ENCODE peak calls at places on chromosome 15, in four cellular contexts. One of them, this sample, is unnamed.

GRCh38 chr15:78206326-78207109 is 27.8 kb downstream of the ACSBG1 start:
- DNase-seq in CD4-positive, alpha-beta T cell: no peak
- DNase-seq in GM10248: no peak
- DNase-seq in cardiac fibroblast: peak
- DNase-seq in this sample: no peak

GRCh38 chr15:78035319-78035718 is 42.2 kb downstream of the TBC1D2B start:
- DNase-seq in CD4-positive, alpha-beta T cell: no peak
- DNase-seq in cardiac fibroblast: peak
- DNase-seq in GM10248: no peak
- DNase-seq in this sample: peak

GRCh38 chr15:42048080-42048820 is 27.4 kb upstream of the PLA2G4E start:
- DNase-seq in cardiac fibroblast: no peak
- DNase-seq in GM10248: no peak
- DNase-seq in CD4-positive, alpha-beta T cell: no peak
- DNase-seq in this sample: no peak

GRCh38 chr15:89307046-89307587 is 27.5 kb downstream of the POLG start:
- DNase-seq in cardiac fibroblast: peak
- DNase-seq in GM10248: no peak
- DNase-seq in CD4-positive, alpha-beta T cell: no peak
- DNase-seq in this sample: no peak

GRCh38 chr15:43150171-43150929 is 17.0 kb downstream of the TMEM62 start:
- DNase-seq in cardiac fibroblast: peak
- DNase-seq in GM10248: no peak
- DNase-seq in CD4-positive, alpha-beta T cell: no peak
- DNase-seq in this sample: no peak

GRCh38 chr15:58241872-58242271 is 103.7 kb downstream of the AQP9 start:
- DNase-seq in cardiac fibroblast: no peak
- DNase-seq in CD4-positive, alpha-beta T cell: no peak
- DNase-seq in GM10248: no peak
- DNase-seq in this sample: no peak

GRCh38 chr15:71079208-71080044 is 35.8 kb upstream of the THSD4 start:
- DNase-seq in GM10248: no peak
- DNase-seq in CD4-positive, alpha-beta T cell: no peak
- DNase-seq in cardiac fibroblast: peak
- DNase-seq in this sample: peak

GRCh38 chr15:58458076-58458475 is 26.3 kb downstream of the LIPC start:
- DNase-seq in CD4-positive, alpha-beta T cell: no peak
- DNase-seq in GM10248: peak
- DNase-seq in cardiac fibroblast: peak
- DNase-seq in this sample: peak

GRCh38 chr15:63718590-63719035 is 115.1 kb downstream of the HERC1 start:
- DNase-seq in GM10248: no peak
- DNase-seq in cardiac fibroblast: peak
- DNase-seq in CD4-positive, alpha-beta T cell: no peak
- DNase-seq in this sample: no peak

GRCh38 chr15:99578809-99579208 is 13.0 kb downstream of the MEF2A start:
- DNase-seq in GM10248: no peak
- DNase-seq in cardiac fibroblast: no peak
- DNase-seq in CD4-positive, alpha-beta T cell: no peak
- DNase-seq in this sample: no peak

GRCh38 chr15:53230473-53230872 is 440.3 kb upstream of the ONECUT1 start:
- DNase-seq in GM10248: no peak
- DNase-seq in CD4-positive, alpha-beta T cell: no peak
- DNase-seq in cardiac fibroblast: no peak
- DNase-seq in this sample: no peak

GRCh38 chr15:45457215-45457614 is 65.3 kb downstream of the SLC30A4 start:
- DNase-seq in CD4-positive, alpha-beta T cell: no peak
- DNase-seq in cardiac fibroblast: no peak
- DNase-seq in GM10248: peak
- DNase-seq in this sample: no peak

GRCh38 chr15:45456212-45457106 is 66.1 kb downstream of the SLC30A4 start:
- DNase-seq in CD4-positive, alpha-beta T cell: peak
- DNase-seq in GM10248: peak
- DNase-seq in cardiac fibroblast: peak
- DNase-seq in this sample: peak

GRCh38 chr15:45451265-45451664 is 71.3 kb downstream of the SLC30A4 start:
- DNase-seq in GM10248: no peak
- DNase-seq in CD4-positive, alpha-beta T cell: no peak
- DNase-seq in cardiac fibroblast: no peak
- DNase-seq in this sample: no peak

GRCh38 chr15:45457641-45458539 is 64.7 kb downstream of the SLC30A4 start:
- DNase-seq in CD4-positive, alpha-beta T cell: peak
- DNase-seq in GM10248: peak
- DNase-seq in cardiac fibroblast: peak
- DNase-seq in this sample: peak

DNA sequence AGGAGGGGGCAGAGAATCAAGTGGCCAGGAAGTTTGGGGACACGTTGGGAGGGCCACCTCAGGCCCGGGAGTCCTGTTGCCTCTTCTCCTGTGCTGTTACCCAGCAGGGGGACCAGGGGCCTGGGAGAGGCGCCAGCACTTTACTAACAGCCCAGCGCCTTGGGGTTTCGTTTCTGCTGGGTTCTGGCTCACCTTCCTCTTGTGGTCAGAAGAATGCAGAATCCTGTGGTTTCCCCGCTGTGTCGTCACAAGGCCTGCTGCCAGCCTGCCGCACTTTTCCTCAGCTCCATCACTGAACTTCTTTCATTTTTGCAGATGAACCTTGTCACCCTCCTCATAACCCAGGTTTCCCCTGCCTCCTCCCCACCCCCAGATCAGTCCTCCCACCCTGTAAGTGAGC is 67.7 kb downstream of the SLC30A4 start:
- DNase-seq in GM10248: peak
- DNase-seq in CD4-positive, alpha-beta T cell: peak
- DNase-seq in cardiac fibroblast: peak
- DNase-seq in this sample: peak
- TF ChIP-seq CTCF in GM10248: no peak
- TF ChIP-seq CTCF in CD4-positive, alpha-beta T cell: no peak
- TF ChIP-seq CTCF in cardiac fibroblast: peak
- TF ChIP-seq CTCF in this sample: no peak

GRCh38 chr15:101500865-101501551 is 11.5 kb upstream of the PCSK6 start:
- DNase-seq in CD4-positive, alpha-beta T cell: no peak
- DNase-seq in GM10248: peak
- DNase-seq in cardiac fibroblast: no peak
- DNase-seq in this sample: no peak

GRCh38 chr15:101502572-101503295 is 13.2 kb upstream of the PCSK6 start:
- DNase-seq in cardiac fibroblast: no peak
- DNase-seq in GM10248: peak
- DNase-seq in CD4-positive, alpha-beta T cell: no peak
- DNase-seq in this sample: no peak

GRCh38 chr15:101503296-101503599 is 13.7 kb upstream of the PCSK6 start:
- DNase-seq in GM10248: no peak
- DNase-seq in CD4-positive, alpha-beta T cell: no peak
- DNase-seq in cardiac fibroblast: no peak
- DNase-seq in this sample: no peak

GRCh38 chr15:101499863-101500713 is 10.6 kb upstream of the PCSK6 start:
- DNase-seq in GM10248: peak
- DNase-seq in cardiac fibroblast: no peak
- DNase-seq in CD4-positive, alpha-beta T cell: no peak
- DNase-seq in this sample: peak

DNA sequence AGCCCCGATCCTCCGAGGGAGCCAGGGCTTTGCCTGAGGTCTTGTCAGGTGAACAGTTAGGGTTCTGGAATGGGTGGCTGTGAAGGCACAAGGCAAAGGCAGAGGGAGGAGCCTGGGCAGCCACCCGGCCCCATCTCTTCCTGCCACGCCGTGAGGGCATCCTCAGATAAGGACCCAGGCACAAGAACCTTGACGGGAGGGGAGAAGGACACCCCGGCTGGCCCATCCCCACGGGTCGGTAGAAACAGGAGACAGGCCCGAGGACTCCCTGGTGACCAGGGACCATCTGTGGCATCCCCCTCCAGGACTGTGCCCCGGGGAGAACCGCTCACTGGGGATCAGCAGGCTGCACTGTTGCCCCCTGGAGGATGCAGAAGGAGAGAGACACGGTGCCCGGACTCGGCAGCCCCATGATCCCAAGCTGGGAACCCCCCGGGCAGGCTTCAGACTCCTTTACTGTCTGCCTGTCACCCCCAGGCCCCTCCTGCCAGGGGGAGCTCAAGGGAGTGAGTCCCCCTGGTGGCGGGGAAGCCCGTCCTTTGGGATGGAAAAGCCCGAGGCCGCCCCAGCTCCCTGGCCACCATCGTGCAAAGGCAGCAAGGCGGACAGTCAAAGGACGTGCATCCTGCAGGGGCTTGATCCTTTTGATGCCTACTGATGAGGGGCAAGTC is 12.3 kb upstream of the PCSK6 start:
- DNase-seq in cardiac fibroblast: peak
- DNase-seq in CD4-positive, alpha-beta T cell: peak
- DNase-seq in GM10248: peak
- DNase-seq in this sample: peak
- TF ChIP-seq CTCF in cardiac fibroblast: peak
- TF ChIP-seq CTCF in CD4-positive, alpha-beta T cell: peak
- TF ChIP-seq CTCF in GM10248: peak
- TF ChIP-seq CTCF in this sample: peak

DNA sequence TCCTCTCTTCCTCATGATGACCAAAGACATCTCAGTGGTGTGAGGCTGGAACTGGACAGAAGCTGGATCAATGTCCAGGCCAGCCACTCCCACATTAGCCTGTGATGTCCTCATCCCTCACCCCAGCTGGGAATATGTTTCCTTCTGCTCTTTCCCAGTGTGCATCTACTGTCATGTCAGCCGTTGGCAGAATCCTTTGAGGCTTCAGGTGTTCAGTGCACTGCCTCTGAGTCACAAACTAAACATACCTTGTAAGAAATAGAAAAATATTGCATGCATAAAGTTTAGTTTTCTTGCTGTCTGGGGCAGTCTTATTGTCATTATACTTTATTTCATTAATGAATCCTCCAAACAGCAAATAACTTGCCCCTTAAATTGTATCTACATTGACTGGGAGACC is 161.6 kb upstream of the RASGRP1 start:
- DNase-seq in GM10248: no peak
- DNase-seq in CD4-positive, alpha-beta T cell: no peak
- DNase-seq in cardiac fibroblast: no peak
- DNase-seq in this sample: no peak
- TF ChIP-seq CTCF in GM10248: no peak
- TF ChIP-seq CTCF in CD4-positive, alpha-beta T cell: no peak
- TF ChIP-seq CTCF in cardiac fibroblast: no peak
- TF ChIP-seq CTCF in this sample: no peak

GRCh38 chr15:97881568-97881967 is 78.9 kb upstream of the ARRDC4 start:
- DNase-seq in GM10248: no peak
- DNase-seq in cardiac fibroblast: no peak
- DNase-seq in CD4-positive, alpha-beta T cell: no peak
- DNase-seq in this sample: no peak

GRCh38 chr15:97874139-97874538 is 86.4 kb upstream of the ARRDC4 start:
- DNase-seq in cardiac fibroblast: no peak
- DNase-seq in CD4-positive, alpha-beta T cell: no peak
- DNase-seq in GM10248: no peak
- DNase-seq in this sample: no peak

GRCh38 chr15:97870771-97871170 is 89.7 kb upstream of the ARRDC4 start:
- DNase-seq in CD4-positive, alpha-beta T cell: no peak
- DNase-seq in cardiac fibroblast: no peak
- DNase-seq in GM10248: no peak
- DNase-seq in this sample: no peak

GRCh38 chr15:97875025-97875512 is 85.4 kb upstream of the ARRDC4 start:
- DNase-seq in cardiac fibroblast: no peak
- DNase-seq in GM10248: no peak
- DNase-seq in CD4-positive, alpha-beta T cell: no peak
- DNase-seq in this sample: no peak

DNA sequence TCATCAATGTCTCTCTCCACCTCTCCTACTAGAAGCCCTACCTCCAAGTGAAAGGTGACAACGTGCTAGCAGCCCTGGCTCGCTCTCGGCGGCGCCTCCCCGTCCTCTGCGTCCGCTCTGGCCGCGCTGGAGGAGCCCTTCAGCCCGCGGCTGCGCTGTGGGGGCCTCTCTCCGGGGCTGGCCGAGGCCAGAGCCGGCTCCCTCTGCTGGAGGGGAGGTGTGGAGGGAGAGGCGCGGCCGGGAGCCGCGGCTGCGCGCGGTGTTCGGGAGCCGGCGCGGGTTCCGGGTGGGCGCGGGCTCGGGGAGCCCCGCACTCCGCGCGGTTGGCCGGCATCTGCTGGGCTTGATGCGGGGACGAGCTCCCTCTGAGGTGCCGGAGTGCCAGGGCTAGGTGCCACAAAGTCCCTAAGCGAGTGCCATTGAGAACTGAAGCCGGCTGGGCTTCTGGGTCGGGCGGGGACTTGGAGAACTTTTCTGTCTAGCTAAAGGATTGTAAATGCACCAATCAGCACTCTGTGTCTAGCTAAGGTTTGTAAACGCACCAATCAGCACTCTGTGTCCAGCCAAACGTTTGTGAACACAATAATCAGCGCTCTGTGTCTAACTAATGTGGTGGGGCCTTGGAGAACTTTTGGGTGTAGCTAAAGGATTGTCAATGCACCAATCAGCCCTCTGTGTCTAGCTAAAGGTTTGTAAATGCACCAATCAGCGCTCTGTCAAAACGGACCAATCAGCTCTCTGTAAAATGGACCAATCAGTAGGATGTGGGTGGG is 84.8 kb upstream of the ARRDC4 start:
- DNase-seq in cardiac fibroblast: no peak
- DNase-seq in GM10248: no peak
- DNase-seq in CD4-positive, alpha-beta T cell: no peak
- DNase-seq in this sample: no peak
- TF ChIP-seq CTCF in cardiac fibroblast: no peak
- TF ChIP-seq CTCF in GM10248: no peak
- TF ChIP-seq CTCF in CD4-positive, alpha-beta T cell: no peak
- TF ChIP-seq CTCF in this sample: no peak

GRCh38 chr15:55789066-55789660 is 46.2 kb upstream of the PRTG start:
- DNase-seq in cardiac fibroblast: peak
- DNase-seq in CD4-positive, alpha-beta T cell: peak
- DNase-seq in GM10248: peak
- DNase-seq in this sample: peak
- TF ChIP-seq CTCF in cardiac fibroblast: peak
- TF ChIP-seq CTCF in CD4-positive, alpha-beta T cell: peak
- TF ChIP-seq CTCF in GM10248: peak
- TF ChIP-seq CTCF in this sample: peak

DNA sequence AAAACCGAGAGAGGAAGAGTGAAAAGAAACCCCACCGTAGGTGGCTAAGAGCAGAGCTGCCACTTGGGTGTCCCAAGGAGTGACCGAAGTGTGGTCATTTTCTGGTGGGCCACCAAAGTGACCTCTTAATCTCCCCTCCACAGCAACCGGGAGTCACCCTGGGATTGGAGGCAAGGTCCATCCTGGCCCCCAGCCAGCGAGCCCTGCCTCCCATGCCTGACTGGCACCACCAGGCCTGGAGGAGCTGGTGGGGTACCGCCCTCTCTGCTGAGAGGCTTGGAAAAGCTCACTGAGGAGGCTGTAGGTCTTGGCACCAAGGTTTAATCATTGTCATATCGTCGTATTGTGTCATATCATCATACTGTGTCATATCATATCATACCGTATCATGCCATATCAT is 74.0 kb upstream of the TRPM1 start:
- DNase-seq in cardiac fibroblast: no peak
- DNase-seq in CD4-positive, alpha-beta T cell: no peak
- DNase-seq in GM10248: peak
- DNase-seq in this sample: no peak
- TF ChIP-seq CTCF in cardiac fibroblast: no peak
- TF ChIP-seq CTCF in CD4-positive, alpha-beta T cell: no peak
- TF ChIP-seq CTCF in GM10248: no peak
- TF ChIP-seq CTCF in this sample: no peak

This sample was measured in GM12865.